ENCODE peak calls at places on chromosomes 12 and 14, in five cellular contexts. D is AG10803, Y is fibroblast of mammary gland, C is psoas muscle, O is IMR-90. A is an unnamed sample.

GRCh38 chr12:96770239-96770780 is 136.7 kb upstream of the NEDD1 start:
- DNase-seq in D (no peak), Y (no peak), C (no peak), O (no peak), A (no peak)

GRCh38 chr12:43882578-43883178 is 46.8 kb downstream of the TMEM117 start:
- DNase-seq in D (peak), Y (peak), C (no peak), O (peak), A (peak)

GRCh38 chr12:121800694-121801600 is 2.9 kb upstream of the SETD1B start:
- DNase-seq in D (peak), Y (peak), C (peak), O (peak), A (peak)

GRCh38 chr14:35161231-35161630 is 38.9 kb downstream of the PRORP start:
- DNase-seq in D (no peak), Y (no peak), C (no peak), O (peak), A (no peak)

GRCh38 chr14:59566725-59567124 is 9.9 kb downstream of the CCDC175 start:
- DNase-seq in D (no peak), Y (no peak), C (no peak), O (no peak), A (no peak)

GRCh38 chr12:18428416-18428815 is 167.1 kb downstream of the PIK3C2G start:
- DNase-seq in D (peak), Y (no peak), C (no peak), O (no peak), A (no peak)

GRCh38 chr12:15334225-15334624 is 11.9 kb downstream of the PTPRO start:
- DNase-seq in D (no peak), Y (peak), C (no peak), O (no peak), A (no peak)

GRCh38 chr12:95385646-95386045 is 88.3 kb upstream of the METAP2 start:
- DNase-seq in D (peak), Y (peak), C (no peak), O (peak), A (peak)

GRCh38 chr14:53542692-53543091 is 389.6 kb upstream of the DDHD1 start:
- DNase-seq in D (peak), Y (peak), C (no peak), O (peak), A (no peak)

GRCh38 chr12:63915105-63915830 is 70.8 kb downstream of the SRGAP1 start:
- DNase-seq in D (peak), Y (peak), C (no peak), O (peak), A (no peak)

GRCh38 chr12:117818400-117818799 is 150.4 kb downstream of the KSR2 start:
- DNase-seq in D (no peak), Y (no peak), C (no peak), O (no peak), A (no peak)

GRCh38 chr12:110458756-110459155 is 8.6 kb upstream of the ARPC3 start:
- DNase-seq in D (no peak), Y (no peak), C (no peak), O (no peak), A (no peak)

GRCh38 chr12:75444444-75445136 is 36.0 kb upstream of the GLIPR1 start:
- DNase-seq in D (peak), Y (peak), C (no peak), O (peak), A (peak)

GRCh38 chr12:130849561-130850417 is 10.7 kb upstream of the STX2 start:
- DNase-seq in D (peak), Y (no peak), C (no peak), O (no peak), A (no peak)

GRCh38 chr12:111506260-111506659 is 92.9 kb downstream of the ATXN2 start:
- DNase-seq in D (no peak), Y (no peak), C (no peak), O (no peak), A (no peak)

GRCh38 chr14:61452452-61452851 is 131.1 kb downstream of the PRKCH start:
- DNase-seq in D (no peak), Y (no peak), C (no peak), O (no peak), A (no peak)

GRCh38 chr12:52018448-52019122 is 11.8 kb downstream of the TAMALIN start:
- DNase-seq in D (no peak), Y (no peak), C (no peak), O (no peak), A (no peak)

GRCh38 chr12:108947097-108947496 is 67.2 kb downstream of the DAO start:
- DNase-seq in D (no peak), Y (no peak), C (no peak), O (no peak), A (no peak)

GRCh38 chr12:108948369-108948768 is 68.5 kb downstream of the DAO start:
- DNase-seq in D (no peak), Y (no peak), C (no peak), O (no peak), A (no peak)

GRCh38 chr12:108955225-108955835 is 65.5 kb downstream of the SVOP start:
- DNase-seq in D (peak), Y (peak), C (peak), O (no peak), A (no peak)

GRCh38 chr12:108949976-108950375 is 70.1 kb downstream of the DAO start:
- DNase-seq in D (no peak), Y (no peak), C (no peak), O (no peak), A (no peak)

GRCh38 chr12:108950991-108951739 is 69.7 kb downstream of the SVOP start:
- DNase-seq in D (peak), Y (peak), C (peak), O (peak), A (peak)
- TF ChIP-seq CTCF in D (peak), Y (peak), C (peak), O (peak), A (peak)

GRCh38 chr12:5206401-5207175 is 162.9 kb downstream of the KCNA5 start:
- DNase-seq in D (no peak), Y (no peak), C (no peak), O (no peak), A (no peak)

GRCh38 chr12:5213990-5214389 is 170.3 kb downstream of the KCNA5 start:
- DNase-seq in D (no peak), Y (no peak), C (no peak), O (no peak), A (no peak)

GRCh38 chr12:5210179-5210917 is 166.7 kb downstream of the KCNA5 start:
- DNase-seq in D (no peak), Y (no peak), C (no peak), O (no peak), A (no peak)

DNA sequence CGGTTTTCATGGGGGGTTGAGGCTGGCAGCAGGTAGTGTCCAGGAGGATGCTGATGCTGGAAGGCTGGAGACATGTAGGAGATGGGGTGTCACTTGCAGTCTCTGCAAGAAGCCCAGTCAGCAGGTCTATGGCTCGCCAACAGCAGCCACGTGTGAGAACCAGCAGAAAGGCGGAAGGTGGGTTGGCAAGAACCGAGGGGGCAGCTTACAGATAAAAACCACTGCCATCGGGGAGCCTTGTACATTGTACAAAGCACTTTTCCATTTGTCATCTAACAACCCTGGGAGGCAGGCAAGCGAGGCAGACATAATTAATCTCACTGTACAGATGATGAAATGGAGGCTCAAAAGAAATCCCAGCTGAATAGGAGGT is 167.2 kb downstream of the KCNA5 start:
- DNase-seq in D (no peak), Y (no peak), C (no peak), O (no peak), A (no peak)
- H3K4me3 ChIP-seq in D (no peak), Y (no peak), C (no peak), O (no peak), A (no peak)

GRCh38 chr12:88993655-88994054 is 358.6 kb downstream of the DUSP6 start:
- DNase-seq in D (peak), Y (peak), C (no peak), O (peak), A (peak)

GRCh38 chr12:88996389-88996788 is 355.9 kb downstream of the DUSP6 start:
- DNase-seq in D (no peak), Y (no peak), C (no peak), O (no peak), A (no peak)

GRCh38 chr12:88998421-88998820 is 353.9 kb downstream of the DUSP6 start:
- DNase-seq in D (peak), Y (peak), C (no peak), O (peak), A (peak)

DNA sequence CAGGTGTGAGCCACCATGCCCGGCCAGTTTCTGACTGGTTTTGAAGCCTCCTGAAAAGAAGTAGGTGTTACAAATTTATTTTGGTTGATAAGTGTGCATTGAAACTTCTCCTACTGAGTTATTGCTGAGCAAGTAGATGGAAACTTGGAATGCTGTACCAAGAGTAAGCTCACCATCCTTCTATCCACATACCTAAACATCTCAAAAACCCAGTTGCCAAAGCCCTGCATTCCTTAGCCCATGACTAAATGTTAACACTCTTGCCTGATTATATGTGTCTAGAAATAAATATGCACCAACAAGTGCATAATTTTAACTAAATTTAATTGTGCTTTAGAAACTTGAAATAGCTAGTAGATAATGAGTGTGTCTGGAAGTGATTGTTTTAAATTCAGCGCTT is 357.8 kb downstream of the DUSP6 start:
- DNase-seq in D (peak), Y (no peak), C (no peak), O (peak), A (peak)
- TF ChIP-seq CTCF in D (no peak), Y (no peak), C (no peak), O (no peak), A (no peak)

DNA sequence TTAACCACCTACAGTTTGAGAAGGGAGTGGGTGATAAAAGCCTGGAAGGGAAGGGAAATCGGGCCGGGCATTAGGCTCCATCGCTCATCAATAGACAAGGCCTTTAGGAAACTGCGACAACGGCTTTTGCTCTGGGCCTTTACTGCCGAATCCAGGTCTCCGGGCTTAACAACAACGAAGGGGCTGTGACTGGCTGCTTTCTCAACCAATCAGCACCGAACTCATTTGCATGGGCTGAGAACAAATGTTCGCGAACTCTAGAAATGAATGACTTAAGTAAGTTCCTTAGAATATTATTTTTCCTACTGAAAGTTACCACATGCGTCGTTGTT is 263 bp upstream of the RNU7-1 start:
- DNase-seq in D (peak), Y (peak), C (peak), O (peak), A (peak)
- H3K4me3 ChIP-seq in D (peak), Y (peak), C (peak), O (no peak), A (peak)

GRCh38 chr14:32366256-32366655 is 37.2 kb downstream of the AKAP6 start:
- DNase-seq in D (peak), Y (peak), C (no peak), O (no peak), A (peak)
- TF ChIP-seq CTCF in D (peak), Y (peak), C (no peak), O (peak), A (peak)

GRCh38 chr12:124037341-124037740 is 64.3 kb downstream of the ZNF664 start:
- DNase-seq in D (no peak), Y (no peak), C (no peak), O (no peak), A (no peak)
- H3K4me3 ChIP-seq in D (no peak), Y (no peak), C (no peak), O (no peak), A (no peak)

A was measured in foreskin fibroblast.